ENCODE peak calls at places on chromosome 9, in six cellular contexts. U is testis, Z is tibial nerve, J is aorta, O is PC-9, A is neural progenitor cell. K is an unnamed sample. For H3K4me1 and H3K9me3, the result is how much of the 10 kb centered on the place peaks cover.

GRCh38 chr9:38015267-38015666 is 53.8 kb downstream of the SHB start:
- DNase-seq in U (no peak), Z (no peak), O (no peak), A (no peak), J (no peak), K (no peak)

GRCh38 chr9:138122201-138122600 is 244.6 kb downstream of the CACNA1B start:
- DNase-seq in Z (no peak), U (no peak), A (no peak), O (no peak), J (no peak), K (no peak)

GRCh38 chr9:99173570-99174504 is 47.9 kb downstream of the ALG2 start:
- DNase-seq in A (peak), O (no peak), U (no peak), Z (no peak), J (no peak), K (no peak)

GRCh38 chr9:88872171-88872946 is 118.9 kb upstream of the S1PR3 start:
- DNase-seq in A (no peak), U (no peak), Z (no peak), O (no peak), J (no peak), K (no peak)

GRCh38 chr9:121604242-121604641 is 47.2 kb upstream of the DAB2IP start:
- DNase-seq in U (no peak), A (no peak), Z (no peak), J (no peak), O (no peak), K (peak)

GRCh38 chr9:18596920-18597319 is 123.0 kb downstream of the ADAMTSL1 start:
- DNase-seq in Z (no peak), A (no peak), J (no peak), O (no peak), U (no peak), K (no peak)

GRCh38 chr9:113678119-113678861 is 197.8 kb upstream of the ZNF618 start:
- DNase-seq in U (no peak), Z (no peak), O (no peak), J (no peak), A (no peak), K (no peak)

GRCh38 chr9:71465392-71465791 is 302.9 kb downstream of the CEMIP2 start:
- DNase-seq in A (no peak), J (no peak), Z (no peak), O (no peak), U (no peak), K (no peak)

GRCh38 chr9:92530893-92531292 is 4.9 kb downstream of the ECM2 start:
- DNase-seq in A (no peak), Z (no peak), U (no peak), J (no peak), O (no peak), K (no peak)

GRCh38 chr9:92762196-92762595 is 2.4 kb downstream of the BICD2 start:
- DNase-seq in A (no peak), O (no peak), U (no peak), J (no peak), Z (no peak), K (no peak)

GRCh38 chr9:76401580-76402354 is 7.5 kb upstream of the RFK start:
- DNase-seq in U (no peak), O (no peak), A (no peak), J (no peak), Z (no peak), K (no peak)

GRCh38 chr9:21994996-21995651 is 533 bp downstream of the CDKN2B-AS1 start:
- DNase-seq in Z (no peak), O (peak), U (peak), A (peak), J (peak), K (peak)

GRCh38 chr9:37575921-37576721 is at the start of gene FBXO10:
- DNase-seq in Z (peak), A (peak), O (no peak), U (peak), J (peak), K (peak)

GRCh38 chr9:134824583-134824982 is 56.0 kb upstream of the FCN2 start:
- DNase-seq in A (no peak), O (no peak), J (no peak), U (no peak), Z (no peak), K (no peak)

GRCh38 chr9:93095205-93096130 is 549 bp upstream of the CARD19 start:
- DNase-seq in U (peak), O (peak), A (peak), Z (peak), J (peak), K (peak)

GRCh38 chr9:3403315-3403714 is 122.5 kb downstream of the RFX3 start:
- DNase-seq in U (no peak), Z (no peak), O (no peak), A (no peak), J (no peak), K (no peak)

GRCh38 chr9:90773593-90773992 is 28.0 kb upstream of the SYK start:
- DNase-seq in A (peak), J (no peak), U (peak), O (peak), Z (no peak), K (no peak)

GRCh38 chr9:35518981-35519679 is 29.2 kb downstream of the RUSC2 start:
- DNase-seq in O (peak), A (no peak), U (no peak), Z (no peak), J (no peak), K (no peak)
- H3K4me1 ChIP-seq in O (half or more), A (under half), U (under half), Z (half or more), J (under half), K (under half)

DNA sequence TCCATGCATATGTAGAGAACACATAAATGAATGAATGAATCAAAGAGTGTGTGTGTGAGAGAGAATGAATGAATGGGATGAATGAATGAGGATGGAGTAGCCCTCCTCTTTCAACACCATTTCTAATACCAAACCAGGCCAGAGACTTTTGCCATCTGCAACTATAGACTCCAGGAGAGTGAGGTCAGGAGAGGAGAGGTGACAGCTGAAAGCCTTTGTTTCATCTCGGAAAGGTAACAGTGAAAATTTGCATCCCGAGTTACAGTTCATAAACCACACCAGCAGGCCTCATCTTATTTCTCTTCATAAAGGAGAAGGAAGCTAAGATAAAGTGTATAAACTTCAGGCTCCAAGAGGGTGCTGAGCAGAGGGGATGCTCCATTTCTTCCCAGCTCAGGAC is 255.3 kb upstream of the KLF4 start:
- DNase-seq in U (no peak), A (no peak), Z (no peak), J (no peak), O (no peak), K (no peak)
- H3K9me3 ChIP-seq in U (under half), A (under half), Z (under half), J (under half), O (under half), K (under half)

DNA sequence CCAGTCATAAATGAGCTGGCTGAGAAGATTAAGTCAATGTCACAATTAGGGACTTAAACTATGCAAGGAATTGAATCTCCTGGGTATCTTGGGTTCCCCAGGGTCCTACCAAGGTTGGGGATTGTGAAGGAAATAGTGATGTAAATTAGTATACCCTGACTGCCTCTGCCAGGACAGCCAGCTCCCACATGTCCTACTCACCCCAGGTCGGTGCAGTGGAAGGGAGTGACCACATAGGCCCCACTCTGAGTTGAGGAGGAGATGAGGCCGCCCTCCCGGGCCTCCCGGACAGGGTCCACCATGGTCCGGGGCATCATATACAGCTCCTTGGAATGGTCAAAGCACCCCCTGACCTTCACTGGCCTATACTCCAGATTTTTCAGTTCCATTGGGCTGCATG is 2.7 kb downstream of the SURF1 start:
- DNase-seq in Z (no peak), A (no peak), O (no peak), U (no peak), J (no peak), K (no peak)
- H3K27ac ChIP-seq in Z (no peak), A (no peak), O (peak), U (no peak), J (no peak), K (no peak)

GRCh38 chr9:82447343-82447742 is 458.8 kb downstream of the SPATA31D1 start:
- DNase-seq in Z (no peak), J (no peak), A (no peak), U (no peak), O (no peak), K (no peak)
- H3K4me1 ChIP-seq in Z (under half), J (under half), A (under half), U (under half), O (under half), K (under half)

GRCh38 chr9:17204611-17205165 is 69.8 kb downstream of the CNTLN start:
- DNase-seq in O (no peak), Z (no peak), U (no peak), J (no peak), A (peak), K (peak)
- H3K9me3 ChIP-seq in O (under half), Z (under half), U (under half), J (under half), A (under half), K (under half)

DNA sequence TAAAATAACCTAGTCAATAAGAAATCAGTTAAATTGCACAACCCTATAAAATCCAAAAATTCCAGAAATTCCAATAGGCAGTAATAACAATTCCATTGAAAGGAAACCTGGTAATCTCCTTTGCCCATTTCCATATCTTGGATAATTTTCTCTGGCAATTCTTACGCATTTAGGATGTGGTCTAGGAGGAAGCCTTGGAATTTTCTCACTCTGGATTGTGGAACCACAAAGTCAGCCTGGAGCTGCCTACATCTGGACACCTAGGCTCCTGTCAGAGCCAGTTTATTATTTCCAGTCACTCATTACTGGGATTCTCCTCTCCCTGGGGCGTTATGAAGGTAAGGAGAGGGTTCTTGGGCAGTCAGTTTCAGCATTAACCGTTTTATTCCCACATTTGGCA is 40.3 kb upstream of the GNE start:
- DNase-seq in J (no peak), U (no peak), O (no peak), Z (no peak), A (no peak), K (no peak)
- H3K27ac ChIP-seq in J (no peak), U (no peak), O (peak), Z (no peak), A (no peak), K (no peak)

GRCh38 chr9:5764130-5764868 is 68.6 kb downstream of the ERMP1 start:
- DNase-seq in J (no peak), O (no peak), U (no peak), Z (no peak), A (no peak), K (no peak)
- H3K4me1 ChIP-seq in J (under half), O (under half), U (under half), Z (under half), A (under half), K (under half)

K was measured in endodermal cell.